ENCODE peak calls at places on chromosomes 7 and 10, in nine cellular contexts. X, J, P, A, W, Y, H, T and G are unnamed samples.

GRCh38 chr7:150420242-150420641 is 30.2 kb upstream of the GIMAP8 start:
- DNase-seq in P (no peak), X (no peak), A (no peak), Y (no peak), H (no peak), W (no peak), T (no peak), J (no peak), G (no peak)

GRCh38 chr10:110671788-110672579 is 27.8 kb downstream of the RBM20 start:
- DNase-seq in W (peak), A (peak), H (peak), X (peak), P (peak), T (peak), J (peak), Y (peak), G (peak)

GRCh38 chr10:45071043-45071813 is 70.5 kb downstream of the ZNF22 start:
- DNase-seq in P (no peak), X (no peak), A (no peak), J (no peak), Y (peak), H (no peak), T (no peak), W (no peak), G (no peak)

GRCh38 chr7:100825760-100826545 is 1.4 kb downstream of the EPHB4 start:
- DNase-seq in Y (peak), T (no peak), H (peak), W (peak), P (no peak), A (no peak), J (peak), X (peak), G (no peak)

GRCh38 chr10:128642502-128642901 is 516.3 kb upstream of the MKI67 start:
- DNase-seq in A (no peak), X (no peak), J (peak), T (no peak), Y (no peak), H (peak), W (no peak), P (no peak), G (no peak)

GRCh38 chr7:47787249-47788069 is 160.8 kb downstream of the PKD1L1 start:
- DNase-seq in J (peak), T (no peak), A (no peak), X (no peak), H (no peak), P (no peak), Y (no peak), W (no peak), G (no peak)

GRCh38 chr7:106139253-106140251 is 27.4 kb upstream of the SYPL1 start:
- DNase-seq in Y (no peak), X (peak), W (peak), P (no peak), H (peak), A (no peak), T (no peak), J (peak), G (no peak)

GRCh38 chr7:119175916-119176627 is 951.6 kb downstream of the ANKRD7 start:
- DNase-seq in H (peak), A (no peak), W (peak), J (peak), Y (peak), P (peak), T (no peak), X (peak), G (peak)

GRCh38 chr10:110843796-110844616 is 27.7 kb upstream of the PDCD4 start:
- DNase-seq in X (no peak), Y (no peak), T (no peak), P (no peak), J (no peak), A (no peak), W (no peak), H (no peak), G (no peak)

GRCh38 chr7:141076377-141076776 is 2.5 kb downstream of the TMEM178B start:
- DNase-seq in J (no peak), W (no peak), T (no peak), A (no peak), Y (no peak), X (peak), P (no peak), H (no peak), G (peak)

GRCh38 chr7:96040250-96040772 is 268.0 kb downstream of the DYNC1I1 start:
- DNase-seq in X (no peak), H (no peak), Y (no peak), P (no peak), A (no peak), W (peak), T (no peak), J (no peak), G (no peak)

GRCh38 chr10:75466016-75466415 is 34.6 kb downstream of the LRMDA start:
- DNase-seq in X (no peak), J (no peak), A (no peak), Y (no peak), T (no peak), H (no peak), P (no peak), W (no peak), G (no peak)

GRCh38 chr7:44631458-44632115 is 25.2 kb downstream of the OGDH start:
- DNase-seq in X (peak), W (no peak), J (no peak), A (no peak), Y (no peak), H (peak), T (no peak), P (no peak), G (no peak)

GRCh38 chr10:88157981-88158465 is 294.6 kb downstream of the PTEN start:
- DNase-seq in H (peak), W (no peak), J (peak), A (no peak), T (no peak), X (no peak), Y (peak), P (no peak), G (no peak)

GRCh38 chr10:59098811-59099452 is 77.5 kb upstream of the PHYHIPL start:
- DNase-seq in J (peak), Y (no peak), P (no peak), H (peak), X (peak), W (no peak), T (no peak), A (no peak), G (peak)

GRCh38 chr10:28796606-28797512 is 119.5 kb downstream of the BAMBI start:
- DNase-seq in W (no peak), Y (peak), X (no peak), H (peak), T (no peak), A (no peak), P (no peak), J (peak), G (no peak)

GRCh38 chr7:12403287-12404181 is at the start of gene VWDE:
- DNase-seq in W (no peak), J (peak), T (peak), A (no peak), H (peak), Y (peak), P (peak), X (peak), G (peak)

GRCh38 chr10:89082086-89082485 is 91.5 kb downstream of the FAS start:
- DNase-seq in J (no peak), T (no peak), Y (no peak), H (no peak), X (peak), W (no peak), A (no peak), P (no peak), G (no peak)

GRCh38 chr7:154794147-154794780 is 208.7 kb downstream of the PAXIP1 start:
- DNase-seq in A (no peak), T (no peak), J (no peak), H (no peak), X (peak), P (peak), Y (no peak), W (peak), G (peak)

GRCh38 chr10:42367532-42368230 is 270.7 kb downstream of the ZNF33B start:
- DNase-seq in P (peak), H (peak), J (peak), X (peak), A (no peak), T (peak), Y (peak), W (peak), G (no peak)

GRCh38 chr10:43939939-43940810 is 291.5 kb upstream of the ZNF32 start:
- DNase-seq in Y (peak), A (no peak), W (peak), T (no peak), P (no peak), H (no peak), X (peak), J (no peak), G (no peak)

GRCh38 chr7:104956753-104957450 is 57.1 kb upstream of the KMT2E start:
- DNase-seq in X (peak), Y (peak), J (peak), W (no peak), P (no peak), T (no peak), H (peak), A (no peak), G (no peak)

GRCh38 chr10:75261813-75262725 is 26.3 kb upstream of the COMTD1 start:
- DNase-seq in Y (no peak), X (peak), P (no peak), A (no peak), W (peak), T (no peak), H (no peak), J (peak), G (no peak)

GRCh38 chr7:46282155-46282554 is 361.1 kb upstream of the IGFBP3 start:
- DNase-seq in J (no peak), Y (no peak), A (no peak), X (no peak), W (no peak), P (no peak), H (no peak), T (no peak), G (no peak)

GRCh38 chr10:35912615-35913170 is 270.6 kb upstream of the FZD8 start:
- DNase-seq in X (no peak), Y (peak), A (no peak), T (no peak), J (peak), P (no peak), H (peak), W (no peak), G (no peak)